ENCODE peak calls at places on chromosomes 16 and 17, in four cellular contexts. D is Panc1, A is HepG2, C is K562. G is an unnamed sample.

GRCh38 chr16:31360296-31360695 is 5.3 kb downstream of the ITGAX start:
- DNase-seq in D (no peak), A (no peak), C (no peak), G (no peak)

GRCh38 chr16:49980166-49980565 is 44.9 kb upstream of the CNEP1R1 start:
- DNase-seq in D (no peak), C (no peak), A (no peak), G (no peak)

GRCh38 chr16:48818257-48818656 is 208.3 kb upstream of the N4BP1 start:
- DNase-seq in C (no peak), A (no peak), D (no peak), G (no peak)

GRCh38 chr17:43832976-43833829 is at the start of gene MPP3:
- DNase-seq in D (no peak), C (peak), A (no peak), G (no peak)

GRCh38 chr16:68370921-68371651 is 60.3 kb downstream of the PRMT7 start:
- DNase-seq in A (no peak), D (no peak), C (peak), G (no peak)

GRCh38 chr17:69437475-69437874 is 23.0 kb downstream of the MAP2K6 start:
- DNase-seq in D (no peak), A (no peak), C (no peak), G (no peak)

GRCh38 chr17:5715478-5715877 is 131.2 kb upstream of the NLRP1 start:
- DNase-seq in A (no peak), C (no peak), D (no peak), G (no peak)

GRCh38 chr16:31373235-31373634 is 18.3 kb downstream of the ITGAX start:
- DNase-seq in D (no peak), A (no peak), C (no peak), G (no peak)

GRCh38 chr16:46897471-46897870 is 13.3 kb downstream of the GPT2 start:
- DNase-seq in D (no peak), C (no peak), A (no peak), G (no peak)

GRCh38 chr17:16286009-16286946 is 67.0 kb downstream of the CENPV start:
- DNase-seq in C (peak), A (peak), D (peak), G (peak)

GRCh38 chr17:59842901-59843652 is 49.7 kb downstream of the TUBD1 start:
- DNase-seq in C (no peak), D (peak), A (peak), G (peak)

GRCh38 chr17:31390748-31391495 is 553 bp upstream of the RAB11FIP4 start:
- DNase-seq in C (no peak), A (no peak), D (no peak), G (no peak)

GRCh38 chr17:3558603-3559269 is 1.1 kb upstream of the TRPV3 start:
- DNase-seq in D (no peak), A (no peak), C (no peak), G (no peak)

GRCh38 chr16:55487048-55487803 is 8.2 kb downstream of the MMP2 start:
- DNase-seq in D (no peak), A (no peak), C (no peak), G (no peak)

GRCh38 chr16:27179500-27180072 is 23.7 kb upstream of the KDM8 start:
- DNase-seq in A (peak), C (peak), D (no peak), G (peak)

GRCh38 chr16:84308120-84308519 is 13.4 kb downstream of the WFDC1 start:
- DNase-seq in A (peak), D (no peak), C (peak), G (peak)

GRCh38 chr16:68074850-68075249 is 10.3 kb upstream of the NFATC3 start:
- DNase-seq in D (no peak), C (no peak), A (no peak), G (no peak)

GRCh38 chr17:81405382-81406005 is 10.2 kb downstream of the BAHCC1 start:
- DNase-seq in C (no peak), D (no peak), A (no peak), G (no peak)

GRCh38 chr17:2138318-2138717 is 83.4 kb downstream of the HIC1 start:
- DNase-seq in A (no peak), D (no peak), C (peak), G (no peak)

GRCh38 chr16:22732315-22732840 is 81.6 kb upstream of the HS3ST2 start:
- DNase-seq in D (no peak), C (no peak), A (no peak), G (no peak)

GRCh38 chr17:37676115-37676925 is 33.1 kb upstream of the DDX52 start:
- DNase-seq in D (no peak), C (no peak), A (peak), G (no peak)

GRCh38 chr16:67456383-67457140 is 24.4 kb downstream of the ATP6V0D1 start:
- DNase-seq in A (no peak), D (no peak), C (peak), G (no peak)

GRCh38 chr17:50045154-50045553 is 10.8 kb upstream of the ITGA3 start:
- DNase-seq in D (no peak), C (no peak), A (no peak), G (no peak)

GRCh38 chr16:67504190-67505021 is 21.1 kb upstream of the AGRP start:
- DNase-seq in A (peak), C (peak), D (no peak), G (no peak)

GRCh38 chr16:89712476-89712805 is 8.3 kb downstream of the VPS9D1 start:
- DNase-seq in A (no peak), D (no peak), C (no peak), G (no peak)

GRCh38 chr16:31461921-31462804 is 2.9 kb downstream of the ARMC5 start:
- DNase-seq in C (no peak), D (no peak), A (no peak), G (no peak)

DNA sequence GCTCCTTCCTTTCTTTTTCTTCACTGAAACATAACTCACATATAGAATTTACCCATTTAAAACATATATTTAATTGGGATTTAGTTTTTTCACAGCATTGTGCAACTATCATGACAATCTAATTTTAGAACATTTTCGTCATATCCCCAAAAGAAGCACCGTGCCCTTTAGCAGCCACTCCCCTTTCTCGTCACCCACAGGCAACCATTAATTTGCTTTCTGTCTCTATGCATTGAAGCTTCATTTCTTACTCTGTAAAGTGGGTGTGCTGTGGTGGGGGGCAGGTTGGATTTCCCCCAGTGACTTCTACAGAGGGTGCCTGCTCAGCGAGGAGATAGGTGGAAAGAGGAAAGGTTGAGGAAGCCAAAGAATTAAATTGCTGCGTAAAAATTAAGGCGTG is 35.8 kb downstream of the MRC2 start:
- DNase-seq in D (no peak), C (no peak), A (no peak), G (no peak)
- TF ChIP-seq TCF7L2 in D (no peak), C (no peak), A (no peak), G (no peak)

GRCh38 chr17:74386397-74386796 is 19.1 kb downstream of the GPR142 start:
- DNase-seq in C (no peak), A (no peak), D (no peak), G (no peak)
- TF ChIP-seq TCF7L2 in C (no peak), A (no peak), D (no peak), G (no peak)

DNA sequence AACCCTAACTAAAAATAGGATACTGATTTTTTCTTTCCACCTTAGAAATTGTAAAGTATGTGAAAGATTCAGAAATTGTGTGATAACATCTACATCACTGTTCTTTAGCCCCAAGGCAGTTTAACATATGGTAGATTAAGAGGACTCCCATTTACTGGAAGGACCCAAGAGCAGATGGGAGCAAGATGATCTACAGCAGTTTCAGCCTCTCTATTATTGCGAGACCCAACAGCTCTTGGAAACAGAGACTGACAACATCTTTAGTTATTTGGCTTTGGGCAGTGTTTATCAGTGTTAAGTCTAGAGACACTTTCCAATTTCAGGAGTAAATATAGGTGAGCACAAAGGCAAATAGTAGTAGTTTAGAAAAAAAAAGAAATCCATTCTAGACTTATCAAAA is 124.9 kb upstream of the CORO6 start:
- DNase-seq in D (no peak), A (no peak), C (no peak), G (no peak)
- TF ChIP-seq TCF7L2 in D (no peak), A (no peak), C (no peak), G (no peak)

DNA sequence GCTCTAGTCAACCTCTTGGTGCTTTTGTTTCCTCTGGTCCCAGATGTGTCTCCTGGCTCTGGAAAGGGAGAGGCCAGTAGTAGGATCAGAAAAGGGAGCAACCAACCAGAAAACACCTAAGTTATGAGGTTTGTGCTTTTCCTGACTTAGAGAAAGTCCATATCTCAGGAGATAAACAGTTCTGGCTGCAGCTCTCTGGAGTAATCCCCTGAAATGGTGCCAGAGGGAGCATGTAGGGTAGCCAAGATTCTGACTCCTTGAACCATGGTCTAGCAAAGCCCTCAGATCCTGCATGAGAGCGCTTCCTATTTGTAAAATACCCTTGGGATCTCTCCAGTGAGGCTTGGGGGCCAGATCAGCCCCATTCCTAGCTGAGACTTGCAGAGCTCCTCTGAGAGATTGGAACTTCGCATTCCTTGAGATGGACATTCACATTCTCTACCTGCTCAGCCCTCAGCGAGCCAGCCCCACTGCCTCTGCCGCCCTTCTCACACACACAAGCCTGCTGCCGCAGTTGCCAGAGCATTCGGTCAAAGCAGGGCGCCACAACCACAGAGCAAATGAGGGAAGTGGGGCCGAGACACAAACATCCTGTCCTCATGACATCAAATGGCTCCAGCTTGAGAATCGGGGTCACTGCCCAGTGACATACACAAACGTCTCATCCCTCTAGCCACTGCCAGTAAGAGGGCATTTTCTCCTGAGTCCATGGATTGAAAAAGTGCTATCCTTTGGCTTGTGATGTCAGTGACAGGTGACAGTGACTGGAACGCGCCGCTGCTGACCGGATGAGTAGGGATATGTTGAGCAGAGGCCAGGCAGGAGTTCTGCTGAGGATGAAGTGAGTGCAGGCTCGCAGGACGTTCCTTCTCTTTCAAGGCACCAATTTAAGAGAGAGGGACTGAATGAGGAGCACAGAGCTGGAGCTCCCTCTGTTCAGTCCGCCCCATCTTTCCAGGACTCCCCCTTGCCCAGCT is 5.0 kb downstream of the ABHD15 start:
- DNase-seq in A (no peak), C (no peak), D (no peak), G (no peak)
- TF ChIP-seq TCF7L2 in A (no peak), C (no peak), D (no peak), G (no peak)

G was measured in HCT116.